ENCODE peak calls at places on chromosomes 4 and X, in four cellular contexts. I is retina; K is activated CD4-positive, CD25-positive, alpha-beta regulatory T cell treated with anti-CD3 and anti-CD28 coated beads, Interleukin-2, amount 50 U/mL, for 72 hours; O is tibial nerve. J is an unnamed sample.

GRCh38 chrX:49627030-49627777 is 28.4 kb downstream of the GAGE1 start:
- DNase-seq in I (peak), K (peak), O (no peak), J (no peak)

GRCh38 chrX:84170931-84171330 is 17.1 kb downstream of the RPS6KA6 start:
- DNase-seq in I (no peak), K (no peak), O (no peak), J (no peak)

GRCh38 chrX:129488359-129488758 is 34.9 kb downstream of the SMARCA1 start:
- DNase-seq in I (no peak), K (no peak), O (no peak), J (no peak)

GRCh38 chr4:184617611-184618196 is 31.5 kb downstream of the CASP3 start:
- DNase-seq in I (no peak), K (no peak), O (no peak), J (peak)

GRCh38 chrX:65707153-65707552 is 39.7 kb downstream of the MSN start:
- DNase-seq in I (peak), K (no peak), O (no peak), J (no peak)

GRCh38 chrX:130995351-130995967 is 62.7 kb upstream of the ARHGAP36 start:
- DNase-seq in I (no peak), K (no peak), O (no peak), J (no peak)

GRCh38 chr4:132593717-132594400 is 555.2 kb upstream of the PCDH10 start:
- DNase-seq in I (no peak), K (no peak), O (no peak), J (no peak)

GRCh38 chr4:25937801-25938200 is 23.8 kb downstream of the SMIM20 start:
- DNase-seq in I (no peak), K (no peak), O (no peak), J (no peak)

J was measured in transverse colon.